ENCODE peak calls at places on chromosomes 2 and 18, in six cellular contexts. One of them, this sample, is unnamed.

GRCh38 chr2:41900299-41900698 is 147.5 kb upstream of the PKDCC start:
- DNase-seq in ureter: no peak
- DNase-seq in NCI-H460: no peak
- DNase-seq in AG09309: no peak
- DNase-seq in stimulated activated CD4-positive, alpha-beta T cell treated with anti-CD3 and anti-CD28 coated beads, Interleukin-2, amount 100 ng/mL, for 48 hours: no peak
- DNase-seq in NCI-H510A treated with DMSO at 0.1 percent for 48 hours: no peak
- DNase-seq in this sample: no peak

GRCh38 chr18:47560693-47561092 is 309.2 kb upstream of the SKOR2 start:
- DNase-seq in AG09309: no peak
- DNase-seq in ureter: no peak
- DNase-seq in NCI-H460: no peak
- DNase-seq in stimulated activated CD4-positive, alpha-beta T cell treated with anti-CD3 and anti-CD28 coated beads, Interleukin-2, amount 100 ng/mL, for 48 hours: no peak
- DNase-seq in NCI-H510A treated with DMSO at 0.1 percent for 48 hours: no peak
- DNase-seq in this sample: no peak

GRCh38 chr2:227536445-227536844 is 62.2 kb upstream of the SCYGR2 start:
- DNase-seq in NCI-H460: no peak
- DNase-seq in ureter: no peak
- DNase-seq in stimulated activated CD4-positive, alpha-beta T cell treated with anti-CD3 and anti-CD28 coated beads, Interleukin-2, amount 100 ng/mL, for 48 hours: no peak
- DNase-seq in NCI-H510A treated with DMSO at 0.1 percent for 48 hours: no peak
- DNase-seq in AG09309: no peak
- DNase-seq in this sample: no peak

GRCh38 chr2:72291059-72291458 is 143.4 kb upstream of the CYP26B1 start:
- DNase-seq in NCI-H510A treated with DMSO at 0.1 percent for 48 hours: no peak
- DNase-seq in AG09309: no peak
- DNase-seq in ureter: no peak
- DNase-seq in NCI-H460: no peak
- DNase-seq in stimulated activated CD4-positive, alpha-beta T cell treated with anti-CD3 and anti-CD28 coated beads, Interleukin-2, amount 100 ng/mL, for 48 hours: no peak
- DNase-seq in this sample: no peak

GRCh38 chr2:115305712-115306111 is 863.3 kb downstream of the DPP10 start:
- DNase-seq in stimulated activated CD4-positive, alpha-beta T cell treated with anti-CD3 and anti-CD28 coated beads, Interleukin-2, amount 100 ng/mL, for 48 hours: no peak
- DNase-seq in ureter: no peak
- DNase-seq in NCI-H460: no peak
- DNase-seq in NCI-H510A treated with DMSO at 0.1 percent for 48 hours: no peak
- DNase-seq in AG09309: no peak
- DNase-seq in this sample: no peak

GRCh38 chr2:28972778-28973335 is 8.2 kb upstream of the TOGARAM2 start:
- DNase-seq in NCI-H460: no peak
- DNase-seq in AG09309: no peak
- DNase-seq in stimulated activated CD4-positive, alpha-beta T cell treated with anti-CD3 and anti-CD28 coated beads, Interleukin-2, amount 100 ng/mL, for 48 hours: no peak
- DNase-seq in NCI-H510A treated with DMSO at 0.1 percent for 48 hours: no peak
- DNase-seq in ureter: no peak
- DNase-seq in this sample: no peak

GRCh38 chr2:191713837-191714236 is 35.9 kb downstream of the NABP1 start:
- DNase-seq in NCI-H510A treated with DMSO at 0.1 percent for 48 hours: no peak
- DNase-seq in stimulated activated CD4-positive, alpha-beta T cell treated with anti-CD3 and anti-CD28 coated beads, Interleukin-2, amount 100 ng/mL, for 48 hours: no peak
- DNase-seq in AG09309: no peak
- DNase-seq in ureter: no peak
- DNase-seq in NCI-H460: peak
- DNase-seq in this sample: no peak

GRCh38 chr18:76932026-76932819 is 109.9 kb downstream of the ZNF236 start:
- DNase-seq in NCI-H460: no peak
- DNase-seq in stimulated activated CD4-positive, alpha-beta T cell treated with anti-CD3 and anti-CD28 coated beads, Interleukin-2, amount 100 ng/mL, for 48 hours: no peak
- DNase-seq in NCI-H510A treated with DMSO at 0.1 percent for 48 hours: no peak
- DNase-seq in AG09309: peak
- DNase-seq in ureter: peak
- DNase-seq in this sample: no peak

GRCh38 chr2:215870088-215870490 is 143.3 kb downstream of the MREG start:
- DNase-seq in AG09309: peak
- DNase-seq in NCI-H510A treated with DMSO at 0.1 percent for 48 hours: peak
- DNase-seq in stimulated activated CD4-positive, alpha-beta T cell treated with anti-CD3 and anti-CD28 coated beads, Interleukin-2, amount 100 ng/mL, for 48 hours: no peak
- DNase-seq in NCI-H460: peak
- DNase-seq in ureter: no peak
- DNase-seq in this sample: no peak

GRCh38 chr2:8592736-8593135 is 89.1 kb upstream of the ID2 start:
- DNase-seq in AG09309: no peak
- DNase-seq in ureter: no peak
- DNase-seq in NCI-H460: no peak
- DNase-seq in stimulated activated CD4-positive, alpha-beta T cell treated with anti-CD3 and anti-CD28 coated beads, Interleukin-2, amount 100 ng/mL, for 48 hours: no peak
- DNase-seq in NCI-H510A treated with DMSO at 0.1 percent for 48 hours: no peak
- DNase-seq in this sample: no peak

GRCh38 chr2:84958135-84959044 is 12.6 kb upstream of the KCMF1 start:
- DNase-seq in stimulated activated CD4-positive, alpha-beta T cell treated with anti-CD3 and anti-CD28 coated beads, Interleukin-2, amount 100 ng/mL, for 48 hours: no peak
- DNase-seq in ureter: no peak
- DNase-seq in NCI-H510A treated with DMSO at 0.1 percent for 48 hours: peak
- DNase-seq in AG09309: peak
- DNase-seq in NCI-H460: peak
- DNase-seq in this sample: no peak

GRCh38 chr2:3867451-3867850 is 164.1 kb downstream of the DCDC2C start:
- DNase-seq in stimulated activated CD4-positive, alpha-beta T cell treated with anti-CD3 and anti-CD28 coated beads, Interleukin-2, amount 100 ng/mL, for 48 hours: no peak
- DNase-seq in AG09309: no peak
- DNase-seq in NCI-H510A treated with DMSO at 0.1 percent for 48 hours: peak
- DNase-seq in ureter: no peak
- DNase-seq in NCI-H460: no peak
- DNase-seq in this sample: no peak

GRCh38 chr2:241180495-241180894 is 8.0 kb upstream of the ANO7 start:
- DNase-seq in NCI-H460: no peak
- DNase-seq in stimulated activated CD4-positive, alpha-beta T cell treated with anti-CD3 and anti-CD28 coated beads, Interleukin-2, amount 100 ng/mL, for 48 hours: no peak
- DNase-seq in NCI-H510A treated with DMSO at 0.1 percent for 48 hours: no peak
- DNase-seq in AG09309: no peak
- DNase-seq in ureter: no peak
- DNase-seq in this sample: no peak